ENCODE peak calls at places on chromosomes 1 and 21, in nine cellular contexts. W, V, Y, H, N, D, E, A and O are unnamed samples.

GRCh38 chr1:221912230-221912629 is 170.3 kb upstream of the DUSP10 start:
- DNase-seq in W (no peak), V (no peak), Y (no peak), H (no peak), N (no peak), D (no peak), E (no peak), A (peak), O (no peak)

GRCh38 chr1:12478612-12478985 is 139.4 kb downstream of the DHRS3 start:
- DNase-seq in W (peak), V (peak), Y (no peak), H (peak), N (no peak), D (no peak), E (no peak), A (no peak), O (no peak)

GRCh38 chr1:3135746-3136455 is 66.9 kb downstream of the PRDM16 start:
- DNase-seq in W (no peak), V (no peak), Y (peak), H (no peak), N (no peak), D (no peak), E (no peak), A (no peak), O (no peak)

GRCh38 chr1:164589961-164590507 is 31.1 kb downstream of the PBX1 start:
- DNase-seq in W (no peak), V (no peak), Y (no peak), H (no peak), N (no peak), D (no peak), E (no peak), A (no peak), O (no peak)

GRCh38 chr1:226870026-226870322 is 442 bp upstream of the PSEN2 start:
- DNase-seq in W (no peak), V (no peak), Y (no peak), H (no peak), N (no peak), D (no peak), E (no peak), A (no peak), O (no peak)

GRCh38 chr1:147185442-147185841 is 13.2 kb upstream of the PRKAB2 start:
- DNase-seq in W (no peak), V (no peak), Y (no peak), H (no peak), N (no peak), D (no peak), E (no peak), A (no peak), O (no peak)

GRCh38 chr1:160519542-160520435 is 3.3 kb downstream of the SLAMF6 start:
- DNase-seq in W (no peak), V (no peak), Y (no peak), H (no peak), N (no peak), D (no peak), E (no peak), A (no peak), O (no peak)

GRCh38 chr1:70042090-70042716 is 163.2 kb downstream of the LRRC40 start:
- DNase-seq in W (no peak), V (no peak), Y (no peak), H (no peak), N (no peak), D (no peak), E (no peak), A (no peak), O (no peak)

GRCh38 chr1:28160677-28161328 is 15.7 kb downstream of the PTAFR start:
- DNase-seq in W (peak), V (peak), Y (no peak), H (no peak), N (no peak), D (no peak), E (no peak), A (peak), O (no peak)

GRCh38 chr1:54017979-54018378 is at the start of gene LDLRAD1:
- DNase-seq in W (no peak), V (peak), Y (peak), H (peak), N (no peak), D (no peak), E (peak), A (no peak), O (no peak)

GRCh38 chr1:87393437-87394085 is 64.9 kb downstream of the LMO4 start:
- DNase-seq in W (no peak), V (no peak), Y (no peak), H (no peak), N (no peak), D (no peak), E (no peak), A (no peak), O (no peak)

GRCh38 chr1:116988248-116988647 is 13.3 kb upstream of the CD101 start:
- DNase-seq in W (no peak), V (no peak), Y (no peak), H (no peak), N (no peak), D (no peak), E (peak), A (no peak), O (no peak)

GRCh38 chr1:43705982-43706597 is 1.2 kb upstream of the ST3GAL3 start:
- DNase-seq in W (no peak), V (no peak), Y (no peak), H (no peak), N (no peak), D (no peak), E (no peak), A (no peak), O (no peak)

GRCh38 chr21:28253378-28253777 is 739.3 kb downstream of the LTN1 start:
- DNase-seq in W (no peak), V (no peak), Y (no peak), H (no peak), N (no peak), D (no peak), E (no peak), A (peak), O (no peak)

GRCh38 chr21:43302769-43303168 is 124.2 kb downstream of the SIK1 start:
- DNase-seq in W (peak), V (no peak), Y (no peak), H (no peak), N (no peak), D (no peak), E (no peak), A (no peak), O (no peak)

GRCh38 chr1:151444791-151445177 is 14.5 kb downstream of the POGZ start:
- DNase-seq in W (no peak), V (no peak), Y (no peak), H (no peak), N (no peak), D (no peak), E (no peak), A (no peak), O (no peak)

GRCh38 chr1:39576016-39576657 is 453 bp downstream of the PABPC4 start:
- DNase-seq in W (peak), V (peak), Y (peak), H (peak), N (peak), D (peak), E (peak), A (no peak), O (no peak)

GRCh38 chr1:228000416-228000815 is 6.4 kb upstream of the WNT3A start:
- DNase-seq in W (peak), V (no peak), Y (peak), H (no peak), N (no peak), D (no peak), E (peak), A (no peak), O (no peak)

GRCh38 chr1:27787895-27788294 is 14.9 kb downstream of the STX12 start:
- DNase-seq in W (no peak), V (no peak), Y (no peak), H (no peak), N (no peak), D (no peak), E (no peak), A (peak), O (no peak)

GRCh38 chr1:225329041-225329440 is 98.8 kb downstream of the LBR start:
- DNase-seq in W (no peak), V (no peak), Y (no peak), H (no peak), N (no peak), D (no peak), E (no peak), A (no peak), O (no peak)

GRCh38 chr1:198523183-198523942 is 17.1 kb downstream of the ATP6V1G3 start:
- DNase-seq in W (no peak), V (no peak), Y (no peak), H (no peak), N (no peak), D (no peak), E (no peak), A (no peak), O (no peak)

DNA sequence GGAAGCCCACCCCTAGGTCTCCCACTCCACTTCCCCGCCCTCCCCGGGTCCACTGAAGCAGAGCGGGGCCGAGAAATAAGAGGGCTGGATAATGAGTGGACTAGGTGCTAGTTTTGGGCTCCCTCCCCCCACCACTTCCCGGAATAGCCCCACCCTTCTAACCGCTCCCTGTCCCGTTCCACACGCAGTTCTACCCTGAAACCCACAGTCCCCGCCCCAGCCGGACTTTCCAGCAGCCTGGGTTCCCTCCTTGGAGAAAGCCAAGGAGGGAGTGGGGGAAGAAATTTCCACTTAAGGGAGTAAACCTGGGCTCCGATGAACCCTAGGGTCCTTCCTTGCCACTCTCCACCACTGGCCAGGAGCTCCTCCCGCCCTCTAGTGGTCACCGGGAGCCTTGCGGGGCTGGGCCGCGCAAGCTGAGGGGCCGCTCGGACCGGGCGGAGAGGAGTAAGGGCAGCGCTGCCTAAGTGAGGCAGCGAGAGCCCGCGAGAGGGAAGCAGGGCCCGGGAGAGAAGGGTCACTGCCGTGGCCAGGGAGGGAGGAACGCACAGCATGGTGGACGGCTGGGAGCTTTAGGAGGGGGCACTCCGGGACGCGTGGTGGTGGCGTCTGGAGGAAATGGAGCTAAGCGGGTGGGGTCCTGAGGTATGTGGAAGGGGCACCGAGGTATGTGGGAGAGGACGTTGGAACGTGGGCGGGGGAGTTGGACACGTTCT is 14.3 kb downstream of the THBS3 start:
- DNase-seq in W (peak), V (peak), Y (peak), H (peak), N (peak), D (peak), E (peak), A (peak), O (peak)
- TF ChIP-seq POLR2A in W (no peak), V (peak), Y (peak), H (no peak), N (no peak), D (peak), E (peak), A (peak), O (peak)

GRCh38 chr1:1000357-1001056 is 610 bp upstream of the HES4 start:
- DNase-seq in W (peak), V (peak), Y (peak), H (peak), N (peak), D (peak), E (peak), A (peak), O (peak)

GRCh38 chr1:998905-999796 is 746 bp downstream of the HES4 start:
- DNase-seq in W (peak), V (no peak), Y (no peak), H (peak), N (no peak), D (no peak), E (peak), A (peak), O (no peak)

GRCh38 chr1:998051-998821 is 1.7 kb downstream of the HES4 start:
- DNase-seq in W (peak), V (no peak), Y (no peak), H (no peak), N (no peak), D (no peak), E (peak), A (no peak), O (no peak)

GRCh38 chr1:1001057-1001630 is 1.2 kb upstream of the HES4 start:
- DNase-seq in W (peak), V (no peak), Y (no peak), H (peak), N (no peak), D (no peak), E (no peak), A (no peak), O (no peak)

DNA sequence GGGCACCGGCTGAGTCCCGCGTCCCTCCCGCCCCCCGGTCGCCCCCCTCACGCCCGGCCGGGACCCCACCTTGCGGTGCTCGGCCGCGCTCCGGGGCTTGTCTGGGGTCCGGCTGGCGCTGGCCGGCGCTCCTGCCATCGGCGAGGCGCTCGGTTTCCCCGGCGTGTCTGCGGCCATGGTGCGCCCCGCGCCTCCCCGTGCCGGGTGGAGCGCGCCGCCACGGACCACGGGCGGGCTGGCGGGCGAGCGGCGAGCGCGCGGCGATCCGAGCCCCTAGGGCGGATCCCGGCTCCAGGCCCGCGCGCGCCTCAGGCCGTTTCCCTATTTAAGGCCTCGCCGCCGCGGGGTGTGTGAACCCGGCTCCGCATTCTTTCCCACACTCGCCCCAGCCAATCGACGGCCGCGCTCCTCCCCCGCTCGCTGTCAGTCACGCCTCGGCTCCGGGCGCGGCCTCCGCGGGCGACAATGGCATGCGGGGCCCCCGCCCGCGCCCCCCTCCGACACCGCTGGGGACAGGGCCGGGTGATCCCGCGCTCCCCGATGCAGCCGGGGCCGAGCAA is at the start of gene HES4:
- DNase-seq in W (peak), V (peak), Y (peak), H (peak), N (no peak), D (peak), E (peak), A (peak), O (peak)
- TF ChIP-seq POLR2A in W (no peak), V (peak), Y (no peak), H (no peak), N (no peak), D (peak), E (peak), A (peak), O (peak)

DNA sequence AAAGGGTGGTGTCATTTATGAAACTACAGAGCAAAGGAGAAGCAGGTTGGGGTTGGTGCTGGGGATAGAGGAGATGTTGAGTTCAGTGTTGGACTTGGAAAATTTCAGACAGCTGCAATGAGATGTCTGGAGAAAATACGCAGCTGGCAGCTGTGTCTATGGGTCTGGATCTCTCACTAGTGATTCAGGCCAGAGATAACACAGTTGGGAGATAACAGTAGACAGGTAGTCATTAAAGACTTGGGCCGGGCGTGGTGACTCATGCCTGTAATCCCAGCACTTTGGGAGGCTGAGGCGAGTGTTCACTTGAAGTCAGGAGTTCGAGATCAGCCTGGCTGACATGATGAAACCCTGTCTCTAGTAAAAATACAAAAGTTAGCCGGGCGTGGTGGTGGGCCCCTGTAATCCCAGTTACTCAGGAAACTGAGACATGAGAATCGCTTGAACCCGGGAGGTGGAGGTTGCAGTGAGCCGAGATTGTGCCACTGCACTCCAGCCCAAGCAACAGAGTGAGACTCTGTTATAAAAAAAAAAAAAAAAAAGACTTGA is 2.5 kb upstream of the TFAP2E start:
- DNase-seq in W (peak), V (no peak), Y (no peak), H (peak), N (no peak), D (no peak), E (no peak), A (peak), O (no peak)
- TF ChIP-seq POLR2A in W (no peak), V (no peak), Y (no peak), H (no peak), N (no peak), D (no peak), E (no peak), A (no peak), O (no peak)

DNA sequence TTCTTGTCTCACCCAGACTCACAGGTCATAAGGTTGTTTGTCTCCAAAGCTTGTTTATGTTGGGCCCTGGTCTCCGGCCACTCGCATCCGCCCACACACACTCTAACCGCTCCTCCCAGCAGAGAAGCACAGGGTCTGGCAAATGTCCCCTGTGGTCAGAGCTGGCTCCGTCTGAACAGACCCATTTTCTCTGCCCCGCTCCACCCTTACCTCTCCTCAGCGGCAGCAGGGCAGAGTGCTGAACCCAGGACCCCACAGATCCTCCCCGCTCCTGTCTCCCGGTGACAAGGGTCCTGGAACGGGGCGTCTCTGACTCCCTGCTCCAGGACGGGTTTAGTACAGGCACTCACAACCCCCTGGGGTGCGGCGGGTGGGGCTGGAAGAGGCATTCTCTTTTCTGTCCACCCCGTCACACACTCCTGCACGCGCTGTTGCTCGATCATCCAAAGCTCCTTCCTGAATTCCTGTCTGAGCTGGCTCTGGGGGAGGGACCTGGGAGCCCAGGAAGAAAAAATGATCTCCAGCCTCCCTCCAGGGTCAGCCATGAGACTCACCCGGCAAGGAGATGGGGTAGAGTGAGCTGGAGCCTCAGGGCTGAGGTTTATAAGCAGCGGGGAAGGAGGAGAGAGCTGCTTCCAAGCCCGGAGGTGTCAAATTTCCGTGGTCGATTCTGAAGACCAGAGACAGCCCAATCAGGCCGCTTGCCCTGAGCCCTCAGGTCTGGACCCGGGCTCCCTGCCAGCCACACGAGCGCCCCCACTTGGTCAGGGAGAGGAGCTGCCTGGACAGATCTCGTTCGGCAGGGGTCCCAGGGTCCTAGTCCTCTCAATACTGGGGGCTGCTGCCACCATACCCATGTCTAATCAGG is at the start of gene S100A13:
- DNase-seq in W (peak), V (peak), Y (peak), H (peak), N (peak), D (peak), E (peak), A (peak), O (peak)
- TF ChIP-seq POLR2A in W (no peak), V (peak), Y (peak), H (peak), N (no peak), D (peak), E (peak), A (peak), O (peak)

DNA sequence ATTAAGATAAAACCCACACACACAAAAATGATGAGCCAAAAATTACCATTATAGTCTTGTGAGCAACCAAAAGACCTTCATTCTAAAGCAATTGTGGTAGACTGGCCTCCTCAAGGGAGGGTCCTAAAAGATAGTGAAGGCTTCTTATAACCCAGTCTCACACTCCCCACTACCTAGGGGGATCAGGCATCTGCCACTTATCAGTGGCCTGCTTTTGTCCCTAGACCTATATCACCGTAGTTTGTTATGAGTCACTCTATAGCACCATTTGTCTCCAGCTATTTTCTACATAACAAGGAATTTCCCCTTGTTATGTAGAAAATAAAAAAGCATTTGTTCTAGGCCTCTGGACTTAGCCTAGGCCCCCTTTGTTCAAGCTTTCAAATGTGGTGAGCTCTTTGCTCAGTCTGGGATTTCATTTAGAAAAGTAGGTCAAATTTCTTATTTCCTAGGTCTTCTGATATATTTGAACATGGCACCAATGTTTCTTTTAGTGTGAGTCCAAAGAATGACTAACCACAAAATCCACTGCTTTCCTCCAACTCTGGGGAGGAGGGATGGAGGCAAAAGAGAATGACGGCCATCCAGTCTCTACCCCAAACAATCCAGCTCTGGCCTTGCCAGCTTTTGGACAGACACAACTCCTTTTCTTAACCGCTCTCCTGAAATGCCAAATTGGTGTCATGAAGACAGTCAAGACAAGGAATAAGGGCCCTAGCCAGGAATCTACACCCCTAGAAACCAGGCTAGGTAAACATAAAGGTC is 8.9 kb downstream of the ADAR start:
- DNase-seq in W (no peak), V (no peak), Y (no peak), H (no peak), N (no peak), D (no peak), E (no peak), A (peak), O (no peak)
- TF ChIP-seq POLR2A in W (no peak), V (no peak), Y (no peak), H (no peak), N (no peak), D (no peak), E (no peak), A (no peak), O (no peak)

DNA sequence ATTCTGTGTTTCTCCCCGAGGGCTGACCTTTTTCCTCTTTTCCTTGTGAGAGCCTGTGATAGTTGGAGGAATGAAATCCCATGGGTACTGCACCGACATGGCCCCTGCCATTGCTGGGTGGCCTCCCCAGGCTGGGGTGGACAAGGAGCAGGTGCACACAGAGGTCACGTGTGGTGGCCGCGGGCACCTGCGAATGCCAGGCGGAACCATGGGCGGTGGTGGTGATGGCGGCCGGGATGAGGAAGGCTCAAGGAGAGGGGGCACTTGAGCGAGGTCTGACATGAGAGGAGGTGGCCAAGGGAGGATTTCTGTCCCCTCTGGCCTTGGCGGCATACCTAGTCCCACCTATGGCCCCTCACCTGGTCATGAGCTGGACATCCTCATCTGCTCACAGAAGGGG is 69.6 kb downstream of the AJAP1 start:
- DNase-seq in W (no peak), V (no peak), Y (no peak), H (no peak), N (no peak), D (no peak), E (no peak), A (no peak), O (no peak)
- TF ChIP-seq POLR2A in W (no peak), V (no peak), Y (no peak), H (no peak), N (no peak), D (no peak), E (no peak), A (no peak), O (no peak)

GRCh38 chr1:9900142-9901043 is 9.7 kb downstream of the CTNNBIP1 start:
- DNase-seq in W (peak), V (peak), Y (peak), H (peak), N (no peak), D (peak), E (peak), A (no peak), O (no peak)
- TF ChIP-seq POLR2A in W (no peak), V (peak), Y (no peak), H (peak), N (no peak), D (peak), E (no peak), A (no peak), O (no peak)